ENCODE peak calls at places on chromosome 19, in six cellular contexts. B is H1, N is HepG2, M is K562, W is GM12891, R is GM12878. I is an unnamed sample.

GRCh38 chr19:14479985-14480694 is 5.0 kb upstream of the PTGER1 start:
- DNase-seq in R (no peak), N (no peak), M (peak), W (peak), B (peak), I (peak)

GRCh38 chr19:46844067-46844489 is 6.6 kb downstream of the AP2S1 start:
- DNase-seq in R (no peak), B (no peak), M (peak), W (no peak), N (no peak), I (no peak)

GRCh38 chr19:42295831-42296525 is 6.0 kb upstream of the PRR19 start:
- DNase-seq in R (peak), N (peak), W (peak), B (peak), M (peak), I (peak)

GRCh38 chr19:16001481-16002312 is 52.9 kb downstream of the OR10H4 start:
- DNase-seq in W (no peak), B (no peak), R (peak), N (peak), M (no peak), I (no peak)

GRCh38 chr19:1257475-1258160 is 9.2 kb downstream of the MIDN start:
- DNase-seq in M (no peak), R (no peak), N (no peak), B (no peak), W (no peak), I (no peak)

GRCh38 chr19:3653865-3654513 is 27.4 kb upstream of the CACTIN start:
- DNase-seq in N (no peak), M (no peak), W (no peak), R (no peak), B (peak), I (no peak)

GRCh38 chr19:42184401-42184861 is 33.0 kb downstream of the DEDD2 start:
- DNase-seq in M (peak), N (peak), W (peak), R (no peak), B (peak), I (peak)

GRCh38 chr19:28905996-28906395 is 307.0 kb downstream of the UQCRFS1 start:
- DNase-seq in R (no peak), W (no peak), B (no peak), M (no peak), N (no peak), I (no peak)

GRCh38 chr19:32599736-32600157 is 18.8 kb downstream of the PDCD5 start:
- DNase-seq in R (no peak), N (peak), B (no peak), M (peak), W (no peak), I (no peak)

GRCh38 chr19:42143341-42144234 is 11.3 kb upstream of the POU2F2 start:
- DNase-seq in B (peak), W (no peak), M (peak), N (no peak), R (no peak), I (no peak)

GRCh38 chr19:29805026-29805925 is 6.5 kb upstream of the CCNE1 start:
- DNase-seq in R (no peak), B (no peak), W (no peak), M (no peak), N (peak), I (no peak)

GRCh38 chr19:32406161-32407003 is 812 bp downstream of the DPY19L3 start:
- DNase-seq in M (no peak), W (no peak), B (no peak), R (no peak), N (no peak), I (no peak)

GRCh38 chr19:3136684-3137055 is 837 bp downstream of the GNA15 start:
- DNase-seq in W (no peak), B (no peak), M (no peak), R (no peak), N (no peak), I (no peak)

GRCh38 chr19:47226426-47227346 is 4.3 kb downstream of the BBC3 start:
- DNase-seq in N (peak), B (peak), R (peak), W (peak), M (peak), I (no peak)

GRCh38 chr19:41621654-41622053 is 5.2 kb downstream of the CEACAM4 start:
- DNase-seq in B (no peak), W (no peak), R (no peak), M (no peak), N (no peak), I (no peak)

GRCh38 chr19:51521796-51522195 is 9.7 kb downstream of the SIGLEC6 start:
- DNase-seq in B (no peak), N (no peak), R (no peak), M (no peak), W (no peak), I (no peak)

GRCh38 chr19:342801-343421 is 1.7 kb downstream of the MIER2 start:
- DNase-seq in W (no peak), R (peak), M (peak), B (no peak), N (no peak), I (no peak)

GRCh38 chr19:45587873-45588272 is 3.3 kb upstream of the OPA3 start:
- DNase-seq in B (no peak), W (no peak), M (no peak), N (peak), R (no peak), I (no peak)

GRCh38 chr19:6551607-6552450 is 21.0 kb downstream of the TNFSF9 start:
- DNase-seq in B (peak), W (peak), N (peak), M (peak), R (no peak), I (peak)

GRCh38 chr19:6743714-6744380 is 4.4 kb downstream of the TRIP10 start:
- DNase-seq in B (no peak), N (no peak), R (no peak), M (no peak), W (no peak), I (no peak)

GRCh38 chr19:33392341-33393285 is 19.1 kb downstream of the CEBPG start:
- DNase-seq in N (peak), B (no peak), W (peak), M (no peak), R (no peak), I (peak)

GRCh38 chr19:9934132-9934950 is 2.0 kb downstream of the OLFM2 start:
- DNase-seq in R (no peak), W (no peak), M (peak), N (peak), B (peak), I (peak)

GRCh38 chr19:51296331-51297093 is 14.9 kb upstream of the IGLON5 start:
- DNase-seq in R (no peak), M (peak), N (peak), B (peak), W (no peak), I (no peak)

GRCh38 chr19:39546599-39546998 is 6.6 kb upstream of the EID2 start:
- DNase-seq in M (no peak), W (no peak), R (no peak), N (no peak), B (no peak), I (no peak)
- TF ChIP-seq TAF1 in M (no peak), W (no peak), R (no peak), N (no peak), B (no peak), I (no peak)

GRCh38 chr19:17765069-17765618 is 13.9 kb downstream of the FCHO1 start:
- DNase-seq in W (no peak), N (peak), M (no peak), B (no peak), R (no peak), I (no peak)
- TF ChIP-seq POLR2AphosphoS5 in W (no peak), N (no peak), M (no peak), B (no peak), R (no peak), I (no peak)

GRCh38 chr19:35643255-35644205 is 2.0 kb downstream of the ETV2 start:
- DNase-seq in R (peak), N (peak), M (peak), B (peak), W (peak), I (peak)

GRCh38 chr19:35644987-35645679 is 3.0 kb upstream of the COX6B1 start:
- DNase-seq in B (peak), R (no peak), M (peak), W (no peak), N (peak), I (no peak)

GRCh38 chr19:35645680-35646511 is 2.2 kb upstream of the COX6B1 start:
- DNase-seq in W (no peak), B (no peak), M (no peak), R (no peak), N (no peak), I (no peak)

GRCh38 chr19:35644206-35644986 is 2.9 kb downstream of the ETV2 start:
- DNase-seq in M (peak), B (peak), R (peak), W (peak), N (peak), I (peak)

DNA sequence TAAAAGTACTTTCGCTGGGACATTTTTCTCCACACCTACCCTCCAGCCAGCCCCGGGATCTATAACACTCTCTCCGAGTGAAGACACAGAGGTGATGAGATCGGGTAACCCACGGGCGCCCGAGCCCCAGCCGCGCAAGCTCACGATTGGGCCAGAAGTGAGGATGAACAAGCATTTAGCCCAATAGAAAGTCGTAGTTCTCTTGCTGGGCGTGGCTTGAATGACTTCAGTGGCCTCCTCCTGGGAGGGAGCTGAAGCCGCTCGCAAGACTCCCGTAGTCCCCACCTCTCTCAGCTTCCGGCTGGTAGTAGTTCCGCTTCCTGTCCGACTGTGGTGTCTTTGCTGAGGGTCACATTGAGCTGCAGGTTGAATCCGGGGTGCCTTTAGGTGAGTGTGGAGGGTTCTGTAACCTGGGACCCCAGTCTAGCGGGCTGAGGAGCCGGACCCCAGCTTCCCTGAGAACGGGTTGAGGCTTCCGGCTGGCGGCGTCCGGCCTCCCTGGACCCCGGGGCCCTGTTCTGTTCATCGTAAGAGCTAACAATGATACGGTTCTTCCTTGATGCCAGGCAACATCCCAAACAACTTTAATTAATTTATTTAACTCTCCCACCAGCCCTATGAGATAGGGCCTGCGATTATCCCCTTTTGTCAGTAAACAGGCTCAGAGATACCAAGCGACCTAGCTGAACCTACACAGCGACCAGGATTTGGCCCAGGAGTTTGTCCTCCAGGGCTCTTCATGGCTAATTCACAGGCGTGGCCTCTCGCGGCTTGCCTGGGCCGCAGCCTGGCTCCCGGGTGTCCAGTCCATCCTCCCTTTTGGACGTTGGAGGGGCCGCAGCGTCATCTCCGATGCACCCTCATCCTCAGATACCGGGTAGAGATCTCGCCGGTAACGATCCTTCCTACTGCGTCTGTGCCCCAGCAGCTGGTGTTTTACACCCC is at the start of gene COX6B1:
- DNase-seq in M (peak), N (peak), B (peak), W (peak), R (peak), I (peak)
- TF ChIP-seq POLR2A in M (peak), N (peak), B (peak), W (peak), R (peak), I (peak)

DNA sequence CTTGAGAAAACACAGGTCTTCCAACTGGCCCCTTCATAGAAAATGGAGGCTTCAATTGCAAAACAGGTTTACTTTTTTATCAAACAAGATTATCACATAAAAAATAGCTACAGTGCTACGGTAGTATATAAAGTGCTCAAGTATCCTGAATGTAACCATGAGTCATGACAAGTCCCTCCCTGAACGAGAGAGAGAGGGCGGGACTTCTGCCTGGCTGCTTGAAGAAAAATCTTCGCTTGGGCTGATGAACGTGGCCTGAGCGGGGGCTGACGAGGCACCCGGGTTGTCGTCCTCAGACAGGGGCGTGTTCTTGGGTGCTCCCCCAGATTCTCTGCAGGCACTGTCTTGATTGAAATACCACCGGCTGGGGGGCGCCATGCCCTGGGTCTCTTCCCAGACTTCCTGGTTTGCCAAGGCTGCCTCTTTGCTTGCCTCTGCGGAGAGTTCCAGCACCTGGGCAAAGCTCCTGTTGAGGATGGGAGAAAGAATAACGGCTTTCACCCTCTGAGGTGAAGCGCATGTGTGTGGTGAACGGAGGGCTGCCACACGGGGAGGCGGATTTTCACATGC is 23.2 kb upstream of the CPAMD8 start:
- DNase-seq in N (no peak), B (no peak), M (no peak), W (no peak), R (no peak), I (no peak)
- TF ChIP-seq TAF1 in N (no peak), B (no peak), M (no peak), W (no peak), R (no peak), I (no peak)

GRCh38 chr19:38849746-38850230 is at the start of gene HNRNPL:
- DNase-seq in W (peak), B (peak), N (no peak), M (peak), R (no peak), I (peak)
- TF ChIP-seq POLR2AphosphoS5 in W (peak), B (peak), N (peak), M (peak), R (peak), I (peak)

GRCh38 chr19:8086849-8087248 is 34.3 kb downstream of the CCL25 start:
- DNase-seq in N (no peak), W (no peak), R (no peak), M (no peak), B (no peak), I (no peak)

GRCh38 chr19:8085606-8086464 is 33.3 kb downstream of the CCL25 start:
- DNase-seq in B (no peak), N (peak), M (peak), R (no peak), W (no peak), I (no peak)

GRCh38 chr19:8083141-8083540 is 30.6 kb downstream of the CCL25 start:
- DNase-seq in N (no peak), B (no peak), R (no peak), M (no peak), W (no peak), I (no peak)

GRCh38 chr19:8081569-8082550 is 29.3 kb downstream of the CCL25 start:
- DNase-seq in R (no peak), B (no peak), M (no peak), W (no peak), N (no peak), I (no peak)

DNA sequence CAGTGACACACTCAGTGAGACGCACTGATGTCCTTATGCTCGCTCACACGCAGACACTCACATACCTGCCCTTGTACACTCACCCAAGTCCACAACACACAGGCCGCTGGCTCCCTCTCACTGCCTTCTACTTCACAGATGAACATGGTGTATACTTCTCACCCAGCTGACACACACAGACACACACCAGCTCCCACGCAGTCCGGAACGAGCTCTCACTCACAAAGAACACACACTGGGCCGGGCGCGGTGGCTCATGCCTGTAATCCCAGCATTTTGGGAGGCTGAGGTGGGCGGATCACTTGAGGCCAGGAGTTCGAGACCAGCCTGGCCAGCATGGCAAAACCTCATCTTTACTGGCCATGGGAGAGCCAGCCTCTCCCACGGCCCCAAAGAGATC is 31.6 kb downstream of the CCL25 start:
- DNase-seq in W (no peak), M (no peak), N (no peak), R (no peak), B (no peak), I (no peak)
- TF ChIP-seq POLR2A in W (no peak), M (no peak), N (no peak), R (no peak), B (no peak), I (no peak)

GRCh38 chr19:17794731-17795494 is at the start of gene B3GNT3:
- DNase-seq in W (no peak), M (peak), R (no peak), N (peak), B (peak), I (no peak)

GRCh38 chr19:17796013-17796837 is 1.3 kb downstream of the B3GNT3 start:
- DNase-seq in W (no peak), B (no peak), R (no peak), M (no peak), N (peak), I (no peak)

GRCh38 chr19:17796838-17797168 is 1.9 kb downstream of the B3GNT3 start:
- DNase-seq in B (no peak), R (no peak), N (no peak), W (no peak), M (no peak), I (no peak)

GRCh38 chr19:17795495-17795856 is 538 bp downstream of the B3GNT3 start:
- DNase-seq in N (no peak), W (no peak), M (no peak), B (no peak), R (no peak), I (no peak)

GRCh38 chr19:17797397-17798201 is 2.7 kb downstream of the B3GNT3 start:
- DNase-seq in B (no peak), R (no peak), M (no peak), W (no peak), N (peak), I (no peak)
- TF ChIP-seq TAF1 in B (no peak), R (no peak), M (no peak), W (no peak), N (no peak), I (no peak)